ENCODE peak calls at places on chromosome 19, in seven cellular contexts. A, I, W, N, V, P and G are unnamed samples.

GRCh38 chr19:802888-803561 is 5.8 kb downstream of the PTBP1 start:
- DNase-seq in I (peak; percentile 21), N (no peak), P (no peak), A (no peak), V (no peak), W (no peak), G (no peak)

GRCh38 chr19:39070888-39071287 is 13.3 kb upstream of the ACP7 start:
- DNase-seq in I (no peak), N (no peak), P (no peak), W (no peak), A (peak; percentile 64), V (peak; percentile 53), G (peak; percentile 66)

GRCh38 chr19:20482721-20483120 is 82.9 kb downstream of the ZNF737 start:
- DNase-seq in W (no peak), I (no peak), V (no peak), N (no peak), A (peak; percentile 32), P (no peak), G (no peak)

GRCh38 chr19:33646306-33646705 is 24.6 kb downstream of the CHST8 start:
- DNase-seq in W (no peak), N (no peak), A (no peak), I (no peak), V (no peak), P (no peak), G (no peak)

GRCh38 chr19:33472696-33473624 is 48.6 kb downstream of the PEPD start:
- DNase-seq in V (no peak), W (no peak), N (no peak), P (no peak), I (no peak), A (peak; percentile 66), G (peak; percentile 94)

GRCh38 chr19:23439623-23440022 is 44.4 kb upstream of the ZNF91 start:
- DNase-seq in P (no peak), N (no peak), V (no peak), I (no peak), A (peak; percentile 40), W (no peak), G (no peak)

GRCh38 chr19:31648347-31648746 is 299.1 kb upstream of the TSHZ3 start:
- DNase-seq in N (no peak), V (no peak), W (no peak), P (no peak), I (no peak), A (no peak), G (peak; percentile 58)

GRCh38 chr19:2551172-2551863 is 75.4 kb downstream of the GADD45B start:
- DNase-seq in I (no peak), N (no peak), V (no peak), P (no peak), W (no peak), A (no peak), G (no peak)

GRCh38 chr19:49949735-49950589 is 11.0 kb downstream of the SIGLEC11 start:
- DNase-seq in P (no peak), I (no peak), A (no peak), W (no peak), N (no peak), V (no peak), G (no peak)

GRCh38 chr19:14434543-14435319 is 1.6 kb downstream of the PKN1 start:
- DNase-seq in I (peak; percentile 79), N (peak; percentile 71), P (peak; percentile 86), A (peak; percentile 73), W (peak; percentile 36), V (peak; percentile 90), G (peak; percentile 84)

GRCh38 chr19:39410620-39411005 is 1.9 kb upstream of the PLEKHG2 start:
- DNase-seq in W (no peak), N (no peak), V (peak; percentile 15), A (peak; percentile 36), P (no peak), I (no peak), G (no peak)

GRCh38 chr19:33601583-33601982 is 20.2 kb upstream of the CHST8 start:
- DNase-seq in A (no peak), V (no peak), I (no peak), P (no peak), N (peak; percentile 1), W (no peak), G (no peak)

GRCh38 chr19:16025108-16026101 is 50.9 kb upstream of the TPM4 start:
- DNase-seq in V (peak; percentile 81), P (no peak), A (peak; percentile 64), W (no peak), I (no peak), N (peak; percentile 54), G (peak; percentile 40)

GRCh38 chr19:41305923-41306322 is 4.0 kb upstream of the CCDC97 start:
- DNase-seq in P (no peak), N (no peak), A (no peak), I (no peak), V (no peak), W (no peak), G (no peak)

GRCh38 chr19:42229263-42229854 is 9.2 kb downstream of the ZNF526 start:
- DNase-seq in I (no peak), N (no peak), V (no peak), A (no peak), W (no peak), P (no peak), G (no peak)

GRCh38 chr19:53993448-53993847 is 2.0 kb downstream of the CACNG6 start:
- DNase-seq in I (no peak), N (no peak), A (no peak), P (no peak), W (no peak), V (no peak), G (no peak)

GRCh38 chr19:19446655-19447437 is 41.4 kb downstream of the GATAD2A start:
- DNase-seq in V (no peak), I (no peak), N (no peak), W (no peak), A (no peak), P (no peak), G (no peak)

GRCh38 chr19:34712606-34713261 is 21.3 kb upstream of the ZNF181 start:
- DNase-seq in A (peak; percentile 90), I (peak; percentile 46), W (no peak), V (peak; percentile 58), N (peak; percentile 52), P (no peak), G (peak; percentile 42)

GRCh38 chr19:50167314-50167721 is 4.2 kb upstream of the IZUMO2 start:
- DNase-seq in P (no peak), W (no peak), N (peak; percentile 30), V (peak; percentile 82), I (no peak), A (no peak), G (no peak)

GRCh38 chr19:33039815-33040214 is 24.9 kb downstream of the RHPN2 start:
- DNase-seq in I (no peak), W (no peak), A (no peak), V (no peak), P (no peak), N (no peak), G (no peak)

GRCh38 chr19:50803633-50804419 is 13.6 kb downstream of the ACP4 start:
- DNase-seq in I (no peak), P (peak; percentile 63), N (no peak), W (no peak), V (no peak), A (no peak), G (no peak)

GRCh38 chr19:18289471-18290066 is 8.1 kb upstream of the JUND start:
- DNase-seq in I (no peak), V (no peak), N (no peak), P (peak; percentile 31), W (no peak), A (no peak), G (peak; percentile 42)

GRCh38 chr19:11019824-11020223 is 59.0 kb downstream of the SMARCA4 start:
- DNase-seq in W (no peak), I (peak; percentile 42), A (no peak), N (no peak), V (no peak), P (peak; percentile 91), G (no peak)
- H3K4me1 ChIP-seq in W (no peaks in the 10 kb centered on the region), I (no peaks in the 10 kb centered on the region), A (no peaks in the 10 kb centered on the region), N (no peaks in the 10 kb centered on the region), V (no peaks in the 10 kb centered on the region), P (no peaks in the 10 kb centered on the region), G (no peaks in the 10 kb centered on the region)

GRCh38 chr19:37907735-37908066 is 693 bp downstream of the SIPA1L3 start:
- DNase-seq in W (no peak), A (no peak), P (no peak), V (no peak), I (no peak), N (no peak), G (no peak)
- H3K27ac ChIP-seq in W (no peak overlapping the region), A (peak overlapping the region; percentile 87), P (no peak overlapping the region), V (no peak overlapping the region), I (peak overlapping the region; percentile 80), N (no peak overlapping the region), G (no peak overlapping the region)

GRCh38 chr19:45016388-45017314 is 15.4 kb downstream of the RELB start:
- DNase-seq in W (no peak), N (peak; percentile 83), I (peak; percentile 41), V (peak; percentile 75), P (peak; percentile 80), A (peak; percentile 78), G (peak; percentile 41)
- H3K4me1 ChIP-seq in W (no peaks in the 10 kb centered on the region), N (no peaks in the 10 kb centered on the region), I (no peaks in the 10 kb centered on the region), V (no peaks in the 10 kb centered on the region), P (no peaks in the 10 kb centered on the region), A (no peaks in the 10 kb centered on the region), G (no peaks in the 10 kb centered on the region)

GRCh38 chr19:8814176-8814575 is 17.9 kb downstream of the ZNF558 start:
- DNase-seq in W (no peak), A (no peak), V (no peak), P (no peak), N (no peak), I (no peak), G (no peak)
- H3K27ac ChIP-seq in W (no peak overlapping the region), A (no peak overlapping the region), V (no peak overlapping the region), P (no peak overlapping the region), N (no peak overlapping the region), I (no peak overlapping the region), G (no peak overlapping the region)

DNA sequence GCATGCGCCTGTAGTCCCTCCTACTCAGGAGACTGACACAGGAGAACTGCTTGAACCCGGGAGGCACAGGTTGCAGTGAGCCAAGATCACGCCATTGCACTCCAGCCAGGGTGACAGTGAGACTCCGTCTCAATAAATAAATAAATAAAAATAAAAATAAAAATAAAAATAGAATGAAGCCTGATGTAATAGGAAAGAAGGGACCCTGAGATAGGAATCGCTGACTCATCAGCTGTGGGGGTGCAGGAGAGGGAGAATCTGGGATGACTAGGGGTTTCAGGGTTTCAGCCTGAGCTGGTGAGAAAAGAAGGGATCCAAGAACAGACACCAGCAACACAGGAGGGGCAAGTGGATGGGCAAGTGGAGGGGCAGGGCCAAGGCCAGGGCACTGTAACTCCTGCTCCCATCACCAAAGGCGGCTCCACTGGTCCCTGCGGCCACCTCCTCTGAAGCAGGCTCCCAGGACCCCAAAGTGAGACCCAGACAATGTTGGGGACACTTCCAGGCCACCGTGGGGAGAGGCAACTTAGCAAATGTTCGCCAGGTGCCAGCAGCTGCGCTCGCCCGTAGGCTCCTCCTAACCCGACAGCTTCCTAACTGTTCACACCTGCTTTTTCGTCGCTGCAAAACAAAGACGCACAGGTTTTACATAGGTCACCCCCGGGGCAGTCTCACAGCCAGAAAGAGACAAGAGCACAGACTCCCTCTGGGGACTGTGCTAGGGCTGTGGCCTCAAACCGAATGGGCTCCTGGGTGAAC is 1.2 kb downstream of the HAUS8 start:
- DNase-seq in V (no peak), I (no peak), A (no peak), W (no peak), P (peak; percentile 49), N (no peak), G (no peak)
- H3K4me1 ChIP-seq in V (peaks cover 37% of the 10 kb centered on the region), I (peaks cover 37% of the 10 kb centered on the region), A (peaks cover 27% of the 10 kb centered on the region), W (peaks cover 29% of the 10 kb centered on the region), P (peaks cover 9% of the 10 kb centered on the region), N (peaks cover 26% of the 10 kb centered on the region), G (peaks cover 30% of the 10 kb centered on the region)